ENCODE peak calls at places on chromosomes 16 and 17, in four cellular contexts. A is HepG2, C is K562, P is HCT116. X is an unnamed sample.

GRCh38 chr17:49521088-49521450 is 26.0 kb downstream of the NGFR start:
- DNase-seq in A (no peak), C (no peak), P (no peak), X (no peak)

GRCh38 chr16:47705268-47705667 is 244.1 kb downstream of the PHKB start:
- DNase-seq in A (no peak), C (no peak), P (no peak), X (no peak)

GRCh38 chr16:881219-882097 is 80.9 kb upstream of the GNG13 start:
- DNase-seq in A (no peak), C (no peak), P (no peak), X (no peak)

GRCh38 chr16:20799599-20799998 is 6.7 kb downstream of the ERI2 start:
- DNase-seq in A (peak; percentile 18), C (no peak), P (peak; percentile 6), X (no peak)

GRCh38 chr17:31588034-31588433 is 196.6 kb downstream of the RAB11FIP4 start:
- DNase-seq in A (no peak), C (no peak), P (no peak), X (no peak)

GRCh38 chr16:29820730-29821662 is 734 bp downstream of the MVP start:
- DNase-seq in A (no peak), C (no peak), P (no peak), X (no peak)

GRCh38 chr16:12876778-12877177 is 24.6 kb upstream of the SHISA9 start:
- DNase-seq in A (no peak), C (no peak), P (no peak), X (no peak)

GRCh38 chr17:75105269-75106080 is 4.3 kb upstream of the ARMC7 start:
- DNase-seq in A (peak; percentile 55), C (peak; percentile 66), P (no peak), X (no peak)

GRCh38 chr16:87207509-87207908 is 109.7 kb downstream of the C16orf95 start:
- DNase-seq in A (no peak), C (no peak), P (no peak), X (no peak)

GRCh38 chr17:50111687-50112655 is 16.8 kb downstream of the PDK2 start:
- DNase-seq in A (peak; percentile 84), C (no peak), P (no peak), X (no peak)

GRCh38 chr17:18224428-18225120 is 861 bp upstream of the LLGL1 start:
- DNase-seq in A (peak; percentile 46), C (no peak), P (no peak), X (no peak)

GRCh38 chr16:10979717-10980601 is 35.6 kb downstream of the CLEC16A start:
- DNase-seq in A (peak; percentile 86), C (no peak), P (no peak), X (no peak)

GRCh38 chr16:69328854-69329316 is 1.5 kb downstream of the PDF start:
- DNase-seq in A (no peak), C (no peak), P (no peak), X (no peak)

GRCh38 chr16:69410285-69410990 is 14.0 kb upstream of the CYB5B start:
- DNase-seq in A (no peak), C (no peak), P (peak; percentile 83), X (no peak)

GRCh38 chr17:28057731-28058246 is 15.3 kb downstream of the NLK start:
- DNase-seq in A (peak; percentile 49), C (no peak), P (no peak), X (no peak)

GRCh38 chr17:15026088-15026487 is 239.0 kb downstream of the PMP22 start:
- DNase-seq in A (no peak), C (no peak), P (no peak), X (no peak)

GRCh38 chr17:6164996-6165395 is 94.8 kb downstream of the WSCD1 start:
- DNase-seq in A (no peak), C (no peak), P (no peak), X (no peak)

GRCh38 chr17:63833026-63833740 is 5.7 kb upstream of the FTSJ3 start:
- DNase-seq in A (no peak), C (no peak), P (no peak), X (no peak)

GRCh38 chr17:19304209-19304608 is 58.3 kb downstream of the B9D1 start:
- DNase-seq in A (peak; percentile 37), C (peak; percentile 25), P (no peak), X (no peak)

GRCh38 chr17:20935740-20936139 is 107.1 kb downstream of the USP22 start:
- DNase-seq in A (no peak), C (no peak), P (no peak), X (peak; percentile 35)

GRCh38 chr16:369866-370436 is 387 bp downstream of the MRPL28 start:
- DNase-seq in A (no peak), C (no peak), P (no peak), X (no peak)

GRCh38 chr16:14306485-14307058 is 235.5 kb downstream of the MRTFB start:
- DNase-seq in A (no peak), C (no peak), P (no peak), X (no peak)

DNA sequence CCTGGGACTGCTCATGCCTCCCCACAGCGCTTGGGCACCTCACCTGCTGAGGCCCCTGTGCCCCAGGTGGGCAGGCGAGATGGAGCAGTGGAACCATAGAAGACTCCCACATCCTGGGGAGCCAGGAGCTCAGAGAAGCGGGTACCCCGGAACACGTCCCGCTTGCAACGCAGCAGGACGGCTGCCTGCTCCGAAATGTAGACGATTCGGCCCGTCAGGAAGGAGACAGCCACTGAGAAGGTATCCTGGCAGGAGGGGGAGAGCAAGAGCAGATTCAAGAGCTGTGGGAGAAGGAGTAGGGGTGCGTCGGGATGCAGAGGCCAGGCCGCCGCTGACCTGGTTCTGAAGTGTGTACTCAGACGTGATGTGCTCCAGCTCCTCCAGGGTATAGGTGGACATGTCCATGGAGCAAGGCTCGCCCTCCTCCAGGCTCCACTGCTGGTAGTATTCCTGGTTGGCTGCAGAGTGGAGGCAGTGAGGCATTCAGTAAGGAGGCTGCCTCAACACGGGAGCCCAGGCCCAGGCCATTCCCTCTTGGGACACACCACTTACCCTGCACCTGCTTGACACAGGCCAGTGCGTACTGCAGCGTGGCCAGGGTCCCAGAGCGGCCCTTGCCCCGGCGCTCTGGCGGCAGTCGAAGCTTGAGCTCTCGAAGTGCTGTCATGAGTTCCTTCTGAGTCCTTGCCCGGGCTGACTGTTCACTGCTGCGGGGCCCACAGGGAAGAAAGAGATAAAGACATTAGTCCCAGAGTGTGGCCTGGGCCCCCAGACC is 2.6 kb downstream of the PER1 start:
- DNase-seq in A (no peak), C (no peak), P (no peak), X (no peak)
- H3K4me1 ChIP-seq in A (peaks cover 34% of the 10 kb centered on the region), C (peaks cover 54% of the 10 kb centered on the region), P (peaks cover 42% of the 10 kb centered on the region), X (peaks cover 24% of the 10 kb centered on the region)

GRCh38 chr17:43908111-43908721 is 880 bp upstream of the MPP2 start:
- DNase-seq in A (no peak), C (peak; percentile 70), P (peak; percentile 62), X (no peak)

GRCh38 chr17:43906951-43907424 is 348 bp downstream of the MPP2 start:
- DNase-seq in A (no peak), C (peak; percentile 23), P (no peak), X (no peak)

GRCh38 chr17:43907425-43907981 is at the start of gene MPP2:
- DNase-seq in A (peak; percentile 20), C (peak; percentile 80), P (peak; percentile 64), X (no peak)

GRCh38 chr17:43905985-43906852 is 1.1 kb downstream of the MPP2 start:
- DNase-seq in A (peak; percentile 47), C (peak; percentile 67), P (no peak), X (no peak)

GRCh38 chr17:43905400-43905984 is 1.8 kb downstream of the MPP2 start:
- DNase-seq in A (no peak), C (no peak), P (no peak), X (no peak)
- TF ChIP-seq TCF7L2 in A (no peak), C (no peak), P (no peak), X (no peak)

GRCh38 chr17:41987642-41988041 is 21.0 kb downstream of the CNP start:
- DNase-seq in A (no peak), C (no peak), P (no peak), X (no peak)
- H3K36me3 ChIP-seq in A (peaks cover 49% of the 10 kb centered on the region), C (peaks cover 98% of the 10 kb centered on the region), P (peaks cover 58% of the 10 kb centered on the region), X (peaks cover 9% of the 10 kb centered on the region)

DNA sequence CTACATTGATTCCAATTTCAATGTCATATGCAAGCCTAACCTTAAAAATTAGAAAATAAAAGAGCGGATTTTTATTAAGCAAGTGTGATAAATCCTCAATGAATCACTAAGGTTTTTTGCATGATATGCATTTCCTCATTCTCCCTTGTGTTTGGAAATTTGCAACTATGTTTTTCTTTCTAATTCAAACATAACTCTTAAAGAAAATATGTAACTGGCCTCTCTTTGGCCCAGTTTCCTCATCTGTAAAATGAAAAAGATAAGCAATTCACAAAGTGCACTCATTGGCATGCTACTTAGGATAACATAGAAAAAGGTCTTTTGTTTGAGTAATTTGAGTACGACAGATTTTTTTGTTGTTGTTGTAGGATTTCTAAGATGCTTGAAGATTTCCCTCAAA is 295.5 kb downstream of the CDH11 start:
- DNase-seq in A (no peak), C (no peak), P (no peak), X (no peak)
- H3K4me1 ChIP-seq in A (no peaks in the 10 kb centered on the region), C (no peaks in the 10 kb centered on the region), P (no peaks in the 10 kb centered on the region), X (no peaks in the 10 kb centered on the region)